ENCODE peak calls at places on chromosomes 6 and 20, in five cellular contexts. P is uterus, N is colonic mucosa, Q is GM12878, A is cardiac muscle cell. C is an unnamed sample. For H3K9me3, the result is how much of the 10 kb centered on the place peaks cover.

GRCh38 chr6:38131527-38131965 is 312.0 kb downstream of the ZFAND3 start:
- DNase-seq in P (no peak), N (no peak), A (peak), Q (no peak), C (no peak)

GRCh38 chr20:35355372-35355771 is 56.4 kb downstream of the UQCC1 start:
- DNase-seq in Q (no peak), A (no peak), P (no peak), N (no peak), C (no peak)

GRCh38 chr6:134123666-134124208 is 71.3 kb upstream of the SLC2A12 start:
- DNase-seq in A (peak), Q (peak), N (no peak), P (no peak), C (peak)

GRCh38 chr20:2751868-2752630 is 48.4 kb downstream of the CPXM1 start:
- DNase-seq in A (peak), N (no peak), P (peak), Q (no peak), C (peak)

GRCh38 chr6:26017567-26017966 is 55.0 kb downstream of the TRIM38 start:
- DNase-seq in Q (no peak), P (peak), A (peak), N (peak), C (peak)

GRCh38 chr6:89475634-89476033 is 42.7 kb downstream of the ANKRD6 start:
- DNase-seq in P (no peak), N (no peak), A (peak), Q (peak), C (no peak)

GRCh38 chr20:42739692-42740091 is 450.0 kb downstream of the PTPRT start:
- DNase-seq in A (no peak), P (no peak), Q (no peak), N (no peak), C (no peak)

GRCh38 chr20:829531-829930 is 4.0 kb upstream of the FAM110A start:
- DNase-seq in A (peak), P (no peak), Q (no peak), N (no peak), C (no peak)

GRCh38 chr6:19663479-19663878 is 173.7 kb upstream of the ID4 start:
- DNase-seq in N (no peak), P (no peak), Q (no peak), A (no peak), C (no peak)

GRCh38 chr6:43737272-43738081 is 32.5 kb upstream of the VEGFA start:
- DNase-seq in N (no peak), Q (no peak), P (no peak), A (peak), C (no peak)

GRCh38 chr6:227812-228338 is 64.4 kb upstream of the DUSP22 start:
- DNase-seq in N (no peak), A (no peak), Q (peak), P (no peak), C (no peak)

GRCh38 chr6:17972074-17972966 is 15.1 kb downstream of the KIF13A start:
- DNase-seq in P (no peak), Q (no peak), A (no peak), N (no peak), C (no peak)

DNA sequence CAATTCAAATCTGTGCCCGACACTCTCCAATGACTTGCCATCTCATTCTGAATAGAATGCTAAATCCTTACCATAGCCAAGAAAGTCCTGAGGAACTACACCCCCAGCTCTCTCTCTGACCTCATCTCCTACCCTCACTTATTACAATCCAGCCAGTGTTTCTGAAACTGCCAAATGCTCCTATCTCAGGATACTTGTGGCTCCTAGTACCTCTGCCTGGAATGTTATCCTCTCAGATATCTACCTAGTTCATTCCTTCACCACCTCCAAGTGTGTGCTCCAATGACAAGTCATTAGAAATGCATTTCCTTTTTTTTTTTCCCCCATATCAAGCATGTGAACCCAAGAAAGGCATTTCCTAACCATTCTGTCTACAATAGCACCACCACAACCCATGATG is 24.4 kb downstream of the ZNF184 start:
- DNase-seq in N (no peak), Q (no peak), P (no peak), A (no peak), C (no peak)
- H3K9me3 ChIP-seq in N (under half), Q (under half), P (under half), A (under half), C (under half)

GRCh38 chr6:146805546-146806325 is 207.0 kb downstream of the ADGB start:
- DNase-seq in P (no peak), A (peak), N (no peak), Q (no peak), C (no peak)

DNA sequence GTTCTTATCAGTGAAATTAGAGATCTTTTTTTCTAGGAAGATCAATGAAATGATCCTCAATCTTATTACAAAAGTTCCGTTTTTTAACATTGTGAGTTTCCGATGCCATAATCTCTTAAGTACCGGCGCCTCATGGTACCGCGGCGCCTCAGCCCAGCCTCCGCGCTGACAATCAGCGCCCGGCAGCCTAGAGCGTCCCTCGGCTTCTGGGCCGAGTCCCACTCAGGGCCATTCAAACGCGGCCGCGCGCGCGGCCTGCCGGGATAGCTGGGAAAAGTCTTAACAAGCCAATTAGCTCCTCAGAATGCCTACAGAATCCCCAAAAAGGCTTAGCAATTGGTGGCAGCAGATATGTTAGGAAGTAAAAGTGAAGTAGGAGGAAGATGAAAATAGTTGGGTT is 204.8 kb downstream of the ADGB start:
- DNase-seq in A (peak), Q (no peak), P (no peak), N (peak), C (no peak)
- H3K4me3 ChIP-seq in A (no peak), Q (no peak), P (no peak), N (no peak), C (no peak)

DNA sequence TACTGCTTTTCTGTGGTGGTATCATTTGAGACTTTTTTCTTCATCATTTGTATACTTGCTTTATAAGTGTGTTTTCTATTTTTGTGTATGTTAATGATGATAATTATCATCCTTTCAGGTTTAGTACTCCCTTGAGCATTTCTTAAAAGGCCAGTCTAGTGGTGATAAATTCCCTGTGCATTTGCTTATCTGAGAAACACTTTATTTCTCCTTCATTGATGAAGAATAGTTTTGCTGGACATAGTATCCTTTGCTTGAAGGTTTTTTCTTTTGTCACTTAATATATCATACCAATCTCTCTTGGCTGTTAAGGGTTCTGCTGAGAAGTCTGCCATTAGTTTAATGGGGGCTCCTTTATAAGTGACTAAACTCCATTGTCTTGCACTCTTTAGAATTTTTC is 123.2 kb upstream of the IRAK1BP1 start:
- DNase-seq in A (no peak), N (no peak), P (no peak), Q (no peak), C (no peak)
- H3K9me3 ChIP-seq in A (under half), N (under half), P (under half), Q (under half), C (under half)

GRCh38 chr6:116997496-116997895 is 120.5 kb downstream of the RFX6 start:
- DNase-seq in P (no peak), A (no peak), N (no peak), Q (no peak), C (no peak)
- H3K4me3 ChIP-seq in P (no peak), A (no peak), N (no peak), Q (no peak), C (no peak)

GRCh38 chr6:168369776-168370175 is 50.2 kb upstream of the DACT2 start:
- DNase-seq in P (no peak), N (no peak), A (no peak), Q (no peak), C (no peak)

GRCh38 chr6:168371635-168371988 is 52.0 kb upstream of the DACT2 start:
- DNase-seq in A (no peak), P (no peak), N (no peak), Q (no peak), C (no peak)

GRCh38 chr6:168368971-168369370 is 49.4 kb upstream of the DACT2 start:
- DNase-seq in Q (no peak), A (no peak), N (no peak), P (no peak), C (no peak)

GRCh38 chr6:168371185-168371584 is 51.6 kb upstream of the DACT2 start:
- DNase-seq in N (no peak), P (no peak), Q (no peak), A (no peak), C (no peak)

DNA sequence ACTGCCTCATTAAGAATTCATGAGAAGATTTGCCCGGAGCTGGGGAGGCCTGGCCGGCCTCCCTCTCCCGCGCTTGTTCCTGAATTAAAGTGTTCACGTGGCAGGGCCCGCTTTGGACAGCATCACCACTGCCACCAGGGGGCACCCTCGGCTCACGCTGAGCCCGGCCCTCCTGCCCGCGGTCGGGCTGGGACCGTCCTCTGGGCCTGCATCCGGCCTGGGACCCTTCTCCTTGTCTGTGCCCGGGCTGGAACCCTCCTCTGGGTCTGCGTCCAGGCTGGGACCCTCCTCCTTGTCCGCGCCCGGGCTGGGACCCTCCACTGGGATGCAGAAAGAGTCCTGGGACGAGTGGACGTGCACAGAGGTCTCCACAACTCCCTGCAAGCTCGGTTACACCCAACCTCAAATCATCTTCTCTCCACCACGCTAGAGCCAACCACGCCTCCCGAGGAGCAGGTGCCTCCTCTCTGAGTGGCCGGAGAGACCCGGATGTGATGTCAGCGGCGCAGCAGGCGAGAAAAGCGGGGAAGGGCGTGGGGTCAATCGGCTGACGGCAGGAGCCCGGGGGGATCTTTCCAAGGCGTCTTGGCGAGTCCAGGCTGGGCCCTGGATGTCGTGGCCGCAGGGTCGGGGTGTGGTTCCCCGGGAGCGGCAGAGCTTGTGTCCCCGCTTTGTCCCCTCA is 50.9 kb upstream of the DACT2 start:
- DNase-seq in P (peak), N (peak), A (peak), Q (no peak), C (peak)
- H3K9me3 ChIP-seq in P (under half), N (under half), A (under half), Q (under half), C (under half)

GRCh38 chr6:170553686-170554085 is 483 bp upstream of the TBP start:
- DNase-seq in A (peak), N (no peak), P (no peak), Q (no peak), C (peak)
- H3K4me3 ChIP-seq in A (peak), N (peak), P (peak), Q (peak), C (peak)

GRCh38 chr20:31368301-31368700 is at the start of gene DEFB118:
- DNase-seq in P (no peak), A (no peak), N (no peak), Q (no peak), C (no peak)
- H3K9me3 ChIP-seq in P (under half), A (under half), N (under half), Q (under half), C (under half)

GRCh38 chr20:59004493-59004762 is 2.6 kb downstream of the CTSZ start:
- DNase-seq in P (no peak), N (no peak), Q (no peak), A (no peak), C (peak)

GRCh38 chr20:59006864-59007757 is at the start of gene CTSZ:
- DNase-seq in N (peak), P (peak), Q (no peak), A (peak), C (no peak)

GRCh38 chr20:59004763-59005522 is 2.1 kb downstream of the CTSZ start:
- DNase-seq in N (peak), A (no peak), Q (peak), P (peak), C (peak)

GRCh38 chr20:59006167-59006863 is 739 bp downstream of the CTSZ start:
- DNase-seq in Q (no peak), P (peak), N (peak), A (no peak), C (no peak)

DNA sequence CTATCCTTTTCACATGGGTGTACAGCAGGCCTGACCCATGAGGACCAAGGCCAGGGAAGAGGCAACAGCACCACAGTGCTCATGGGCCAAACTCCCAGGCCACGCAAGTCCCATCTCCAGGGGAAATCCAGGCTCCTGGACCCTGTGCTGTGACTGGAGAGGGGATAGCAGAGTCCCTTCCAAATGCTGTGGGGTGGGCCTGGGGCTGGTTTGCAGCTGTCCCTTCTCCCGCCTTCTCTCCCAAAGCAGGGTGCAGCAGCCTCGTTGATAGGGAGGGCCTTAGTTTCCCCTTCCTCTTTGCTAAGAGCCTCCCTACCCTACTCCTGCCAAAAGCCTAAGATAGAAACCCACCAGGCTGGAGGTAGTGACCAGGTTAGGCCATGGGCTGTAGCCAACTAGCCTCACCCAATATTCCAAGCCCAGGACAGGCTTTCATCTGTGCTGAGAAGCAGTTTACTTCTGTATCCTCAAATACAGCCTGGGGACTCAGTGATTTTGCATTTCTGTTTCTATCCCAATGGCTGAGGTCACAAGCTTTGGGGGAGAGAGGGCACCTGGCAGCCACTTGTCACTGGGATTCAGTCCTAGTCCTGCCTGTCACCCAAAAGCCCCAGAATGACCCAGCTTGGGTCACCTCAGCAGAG is 1.4 kb downstream of the CTSZ start:
- DNase-seq in P (no peak), A (no peak), Q (no peak), N (no peak), C (no peak)
- H3K4me3 ChIP-seq in P (peak), A (no peak), Q (peak), N (peak), C (peak)

GRCh38 chr20:55740076-55740475 is 265.2 kb downstream of the CBLN4 start:
- DNase-seq in A (no peak), Q (no peak), N (no peak), P (no peak), C (no peak)
- H3K9me3 ChIP-seq in A (under half), Q (under half), N (under half), P (under half), C (under half)

GRCh38 chr6:57220083-57220703 is 1.9 kb downstream of the RAB23 start:
- DNase-seq in N (no peak), A (no peak), Q (no peak), P (no peak), C (no peak)
- H3K4me3 ChIP-seq in N (no peak), A (peak), Q (peak), P (peak), C (no peak)